ENCODE peak calls at places on chromosomes 6 and 20, in six cellular contexts. E is H1, A is stomach, Y is SK-N-SH, V is GM12878, X is upper lobe of left lung. W is an unnamed sample.

GRCh38 chr20:50085481-50086365 is 27.2 kb downstream of the UBE2V1 start:
- DNase-seq in A (no peak), V (no peak), Y (peak; percentile 79), E (no peak), X (peak; percentile 61), W (peak; percentile 47)

GRCh38 chr6:82419859-82420258 is 56.2 kb downstream of the TPBG start:
- DNase-seq in Y (no peak), X (no peak), E (no peak), A (no peak), V (no peak), W (no peak)

GRCh38 chr20:36501367-36502006 is 39.8 kb upstream of the MYL9 start:
- DNase-seq in Y (no peak), V (no peak), X (no peak), A (no peak), E (no peak), W (no peak)

GRCh38 chr6:140175486-140175885 is 801.0 kb upstream of the CITED2 start:
- DNase-seq in V (no peak), Y (no peak), X (no peak), E (no peak), A (no peak), W (no peak)

GRCh38 chr6:137823826-137824501 is 43.1 kb upstream of the TNFAIP3 start:
- DNase-seq in X (peak; percentile 70), Y (peak; percentile 4), E (no peak), A (peak; percentile 32), V (no peak), W (no peak)

GRCh38 chr6:132919476-132919875 is 105.1 kb downstream of the RPS12 start:
- DNase-seq in Y (no peak), X (peak; percentile 80), E (no peak), V (no peak), A (peak; percentile 60), W (no peak)

GRCh38 chr6:84847349-84848160 is 83.2 kb upstream of the TBX18 start:
- DNase-seq in E (no peak), Y (no peak), X (no peak), V (no peak), A (no peak), W (no peak)

GRCh38 chr20:42430525-42431046 is 759.1 kb downstream of the PTPRT start:
- DNase-seq in Y (no peak), A (no peak), X (no peak), E (no peak), V (no peak), W (no peak)

GRCh38 chr20:61061981-61062380 is 190.1 kb upstream of the CDH4 start:
- DNase-seq in E (no peak), X (no peak), V (no peak), A (no peak), Y (no peak), W (no peak)

GRCh38 chr6:56624046-56624727 is 18.5 kb downstream of the DST start:
- DNase-seq in X (no peak), E (no peak), Y (no peak), V (no peak), A (no peak), W (no peak)

GRCh38 chr20:57672164-57672563 is 37.7 kb downstream of the PMEPA1 start:
- DNase-seq in X (peak; percentile 72), E (no peak), V (no peak), Y (peak; percentile 72), A (no peak), W (no peak)

GRCh38 chr6:13187692-13188091 is 140.6 kb downstream of the TBC1D7 start:
- DNase-seq in A (no peak), E (no peak), V (no peak), X (no peak), Y (no peak), W (no peak)

GRCh38 chr6:86010915-86011786 is 368.5 kb upstream of the SYNCRIP start:
- DNase-seq in Y (no peak), V (no peak), X (peak; percentile 25), E (no peak), A (no peak), W (no peak)

GRCh38 chr6:15573376-15573775 is 89.5 kb downstream of the DTNBP1 start:
- DNase-seq in E (no peak), V (no peak), X (no peak), Y (no peak), A (no peak), W (no peak)

GRCh38 chr6:158083687-158084325 is 84.3 kb downstream of the SERAC1 start:
- DNase-seq in X (no peak), A (no peak), V (no peak), Y (no peak), E (no peak), W (no peak)

GRCh38 chr6:119495230-119495683 is 145.7 kb upstream of the MAN1A1 start:
- DNase-seq in E (no peak), A (peak; percentile 30), V (no peak), Y (peak; percentile 31), X (no peak), W (no peak)

GRCh38 chr20:21181028-21181427 is 55.1 kb downstream of the KIZ start:
- DNase-seq in V (no peak), A (no peak), Y (no peak), E (no peak), X (no peak), W (no peak)

GRCh38 chr6:85396159-85396808 is 53.6 kb upstream of the NT5E start:
- DNase-seq in V (no peak), Y (no peak), A (no peak), X (no peak), E (no peak), W (no peak)

GRCh38 chr6:95923518-95923917 is 92.3 kb upstream of the FUT9 start:
- DNase-seq in V (no peak), X (no peak), A (peak; percentile 26), Y (peak; percentile 10), E (peak; percentile 53), W (peak; percentile 1)

GRCh38 chr6:159203304-159204005 is 34.3 kb downstream of the FNDC1 start:
- DNase-seq in A (no peak), V (no peak), E (no peak), X (no peak), Y (no peak), W (no peak)

GRCh38 chr6:170291271-170292110 is 613 bp upstream of the DLL1 start:
- DNase-seq in E (peak; percentile 88), X (no peak), Y (peak; percentile 59), V (no peak), A (peak; percentile 57), W (no peak)

GRCh38 chr20:39048000-39048696 is 86.0 kb downstream of the DHX35 start:
- DNase-seq in Y (peak; percentile 89), X (peak; percentile 86), V (peak; percentile 36), A (peak; percentile 86), E (peak; percentile 82), W (peak; percentile 61)

GRCh38 chr6:88165087-88165876 is 865 bp downstream of the CNR1 start:
- DNase-seq in Y (no peak), V (no peak), E (no peak), X (no peak), A (no peak), W (no peak)

GRCh38 chr6:114524081-114524480 is 181.3 kb upstream of the HS3ST5 start:
- DNase-seq in X (no peak), Y (no peak), V (no peak), A (no peak), E (no peak), W (no peak)

GRCh38 chr6:47360388-47360787 is 50.7 kb upstream of the TNFRSF21 start:
- DNase-seq in E (no peak), A (no peak), V (peak; percentile 4), Y (no peak), X (no peak), W (no peak)

GRCh38 chr20:22556565-22557056 is 27.8 kb downstream of the FOXA2 start:
- DNase-seq in Y (no peak), A (no peak), E (no peak), X (peak; percentile 62), V (no peak), W (no peak)
- TF ChIP-seq POLR2AphosphoS5 in Y (no peak), A (no peak), E (no peak), X (no peak), V (no peak), W (no peak)

DNA sequence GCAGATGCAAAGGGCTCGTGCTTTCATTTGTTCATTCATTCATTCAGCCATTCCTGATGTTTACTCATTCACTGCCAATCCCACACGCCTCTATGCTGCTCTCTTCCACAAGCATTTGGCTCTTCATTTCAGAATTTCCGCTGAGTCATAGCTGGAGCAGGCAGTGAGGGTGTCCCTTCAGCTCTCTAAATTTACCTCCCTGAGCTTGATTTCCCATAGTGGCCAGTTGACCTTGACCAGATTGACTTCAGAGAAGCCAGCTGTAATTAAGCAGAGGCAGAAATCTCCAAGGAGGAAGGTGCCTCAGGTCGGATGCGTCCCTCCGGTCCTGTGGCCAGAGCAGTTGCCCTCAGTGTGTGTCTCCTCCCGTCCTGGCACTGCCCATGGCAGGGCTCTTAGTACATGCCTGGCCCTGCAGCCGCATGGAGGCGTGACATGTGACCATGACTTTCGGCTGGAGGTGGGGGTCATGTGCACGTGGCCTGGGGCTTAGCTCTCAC is 267.2 kb upstream of the ECI2 start:
- DNase-seq in A (no peak), V (no peak), E (no peak), Y (no peak), X (no peak), W (no peak)
- H3K27ac ChIP-seq in A (peak overlapping the region; percentile 9), V (no peak overlapping the region), E (no peak overlapping the region), Y (no peak overlapping the region), X (no peak overlapping the region), W (no peak overlapping the region)

GRCh38 chr6:7145269-7146078 is 37.7 kb downstream of the RREB1 start:
- DNase-seq in V (no peak), A (peak; percentile 56), Y (no peak), E (no peak), X (peak; percentile 66), W (peak; percentile 76)
- H3K4me3 ChIP-seq in V (peak overlapping the region; percentile 63), A (no peak overlapping the region), Y (no peak overlapping the region), E (peak overlapping the region; percentile 16), X (no peak overlapping the region), W (peak overlapping the region; percentile 4)

GRCh38 chr6:31086788-31087440 is 25.5 kb downstream of the C6orf15 start:
- DNase-seq in E (no peak), V (no peak), A (no peak), Y (no peak), X (no peak), W (no peak)

GRCh38 chr6:31083742-31084354 is 28.5 kb downstream of the C6orf15 start:
- DNase-seq in E (peak; percentile 84), X (no peak), Y (no peak), A (peak; percentile 40), V (no peak), W (peak; percentile 64)

GRCh38 chr6:31090973-31091364 is 21.4 kb downstream of the C6orf15 start:
- DNase-seq in Y (no peak), X (no peak), V (no peak), A (no peak), E (no peak), W (no peak)

GRCh38 chr6:31090275-31090972 is 22.0 kb downstream of the C6orf15 start:
- DNase-seq in A (no peak), Y (no peak), X (no peak), V (no peak), E (no peak), W (no peak)

DNA sequence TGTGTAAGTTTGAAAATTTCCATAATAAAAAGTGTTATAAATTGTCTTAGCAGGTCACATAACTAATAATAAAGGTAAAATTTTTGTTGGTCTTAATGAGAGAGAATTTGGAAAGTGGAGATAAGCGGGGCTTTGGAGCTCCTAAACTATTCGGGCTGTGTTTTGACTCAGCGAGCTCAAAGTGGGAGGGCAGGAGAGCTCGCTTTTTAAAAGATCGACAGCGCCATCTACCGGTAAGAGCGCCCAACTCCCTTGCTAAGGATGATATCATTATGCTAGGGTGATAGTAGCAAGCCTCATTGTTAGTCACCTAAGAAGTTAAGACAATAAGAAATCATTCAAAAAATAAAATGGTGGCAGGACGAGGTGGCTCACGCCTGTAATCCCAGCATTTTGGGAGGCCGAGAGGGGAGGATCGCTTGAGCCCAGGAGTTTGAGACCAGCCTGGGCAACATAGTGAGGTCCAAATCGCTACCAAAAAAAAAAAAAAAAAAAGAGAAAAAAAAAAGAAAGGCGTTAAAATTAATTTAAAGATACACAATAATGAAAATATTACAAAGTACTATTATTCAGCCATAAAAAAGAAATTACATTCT is 24.8 kb downstream of the C6orf15 start:
- DNase-seq in Y (peak; percentile 80), E (peak; percentile 87), V (peak; percentile 25), A (peak; percentile 91), X (peak; percentile 80), W (peak; percentile 83)
- TF ChIP-seq POLR2AphosphoS5 in Y (no peak), E (no peak), V (no peak), A (peak; percentile 64), X (no peak), W (no peak)

W was measured in HL-60.